ENCODE peak calls at places on chromosomes 2 and 18, in four cellular contexts. U, N, P and R are unnamed samples.

GRCh38 chr2:127025357-127026062 is 81.4 kb downstream of the BIN1 start:
- DNase-seq in U (peak), N (peak), P (peak), R (peak)

GRCh38 chr2:212052412-212053159 is 486.0 kb downstream of the ERBB4 start:
- DNase-seq in U (peak), N (peak), P (no peak), R (no peak)

GRCh38 chr2:198767694-198768093 is 690.0 kb downstream of the SATB2 start:
- DNase-seq in U (no peak), N (no peak), P (no peak), R (no peak)

GRCh38 chr2:197433770-197434438 is 924 bp downstream of the SF3B1 start:
- DNase-seq in U (peak), N (peak), P (no peak), R (no peak)

GRCh38 chr2:45312275-45312674 is 298.8 kb downstream of the SRBD1 start:
- DNase-seq in U (no peak), N (no peak), P (no peak), R (no peak)

GRCh38 chr2:19746137-19746585 is 155.6 kb downstream of the TTC32 start:
- DNase-seq in U (no peak), N (no peak), P (no peak), R (no peak)

GRCh38 chr2:58633576-58634365 is 392.6 kb upstream of the FANCL start:
- DNase-seq in U (no peak), N (peak), P (no peak), R (no peak)

GRCh38 chr2:10434885-10435419 is 13.2 kb downstream of the ODC1 start:
- DNase-seq in U (peak), N (peak), P (peak), R (peak)

GRCh38 chr2:232341739-232342126 is 36.8 kb upstream of the ALPP start:
- DNase-seq in U (no peak), N (no peak), P (no peak), R (no peak)

GRCh38 chr2:228767196-228767595 is 503.9 kb downstream of the PID1 start:
- DNase-seq in U (peak), N (no peak), P (no peak), R (no peak)

GRCh38 chr2:36294290-36294689 is 61.3 kb upstream of the CRIM1 start:
- DNase-seq in U (no peak), N (no peak), P (no peak), R (no peak)

GRCh38 chr2:238146884-238147544 is 8.5 kb downstream of the KLHL30 start:
- DNase-seq in U (no peak), N (no peak), P (no peak), R (no peak)

GRCh38 chr18:39681061-39681460 is 2115.5 kb upstream of the CELF4 start:
- DNase-seq in U (no peak), N (no peak), P (no peak), R (no peak)

GRCh38 chr2:158932246-158932645 is 36.2 kb upstream of the TANC1 start:
- DNase-seq in U (no peak), N (peak), P (no peak), R (no peak)

GRCh38 chr2:237932731-237933131 is 34.1 kb upstream of the UBE2F start:
- DNase-seq in U (peak), N (no peak), P (no peak), R (no peak)

GRCh38 chr2:176769499-176770350 is 442.9 kb upstream of the HNRNPA3 start:
- DNase-seq in U (no peak), N (no peak), P (no peak), R (no peak)

GRCh38 chr2:10009811-10010781 is 33.3 kb upstream of the KLF11 start:
- DNase-seq in U (peak), N (peak), P (no peak), R (no peak)

GRCh38 chr2:241844831-241845578 is 13.7 kb downstream of the PDCD1 start:
- DNase-seq in U (no peak), N (no peak), P (peak), R (no peak)

GRCh38 chr18:54296017-54296416 is 26.7 kb downstream of the POLI start:
- DNase-seq in U (peak), N (peak), P (no peak), R (no peak)

GRCh38 chr2:24365051-24365450 is 4.7 kb upstream of the ITSN2 start:
- DNase-seq in U (no peak), N (no peak), P (no peak), R (no peak)

GRCh38 chr2:24855703-24856102 is 62.5 kb downstream of the CENPO start:
- DNase-seq in U (peak), N (peak), P (no peak), R (no peak)

GRCh38 chr2:28137221-28137620 is 246.7 kb downstream of the BABAM2 start:
- DNase-seq in U (peak), N (peak), P (no peak), R (no peak)

GRCh38 chr2:200054681-200055468 is 99.5 kb downstream of the MAIP1 start:
- DNase-seq in U (no peak), N (no peak), P (peak), R (peak)

GRCh38 chr2:181589779-181590178 is 67.1 kb downstream of the CERKL start:
- DNase-seq in U (no peak), N (no peak), P (no peak), R (no peak)

GRCh38 chr2:48479923-48480322 is 50.0 kb upstream of the STON1 start:
- DNase-seq in U (no peak), N (no peak), P (no peak), R (no peak)

GRCh38 chr2:226132632-226133215 is 666.9 kb downstream of the IRS1 start:
- DNase-seq in U (no peak), N (no peak), P (no peak), R (no peak)

GRCh38 chr2:74333175-74333574 is 10.0 kb downstream of the SLC4A5 start:
- DNase-seq in U (peak), N (peak), P (peak), R (no peak)

GRCh38 chr2:212177724-212178123 is 360.9 kb downstream of the ERBB4 start:
- DNase-seq in U (peak), N (peak), P (no peak), R (no peak)

GRCh38 chr2:239544846-239545465 is 144.1 kb upstream of the HDAC4 start:
- DNase-seq in U (no peak), N (no peak), P (no peak), R (no peak)

GRCh38 chr2:225072444-225072843 is 30.2 kb upstream of the DOCK10 start:
- DNase-seq in U (no peak), N (no peak), P (no peak), R (no peak)

GRCh38 chr2:12754643-12755042 is 37.9 kb downstream of the TRIB2 start:
- DNase-seq in U (no peak), N (no peak), P (peak), R (no peak)

GRCh38 chr2:242030858-242031257 is 161.3 kb downstream of the RTP5 start:
- DNase-seq in U (no peak), N (no peak), P (peak), R (no peak)

GRCh38 chr2:240809276-240809675 is 10.7 kb downstream of the KIF1A start:
- DNase-seq in U (no peak), N (no peak), P (no peak), R (no peak)

GRCh38 chr18:10230072-10230471 is 224.4 kb upstream of the APCDD1 start:
- DNase-seq in U (peak), N (peak), P (peak), R (no peak)

GRCh38 chr2:113176696-113177355 is 3.1 kb downstream of the PSD4 start:
- DNase-seq in U (no peak), N (no peak), P (no peak), R (no peak)

GRCh38 chr18:78566720-78567119 is 412.9 kb upstream of the SALL3 start:
- DNase-seq in U (no peak), N (no peak), P (no peak), R (no peak)

GRCh38 chr2:21118302-21118920 is 5.4 kb upstream of the TDRD15 start:
- DNase-seq in U (peak), N (peak), P (peak), R (peak)

GRCh38 chr2:149019768-149020167 is 18.7 kb upstream of the LYPD6B start:
- DNase-seq in U (no peak), N (no peak), P (no peak), R (no peak)

GRCh38 chr2:149021761-149022160 is 16.7 kb upstream of the LYPD6B start:
- DNase-seq in U (no peak), N (no peak), P (no peak), R (no peak)

GRCh38 chr2:149023091-149023490 is 15.4 kb upstream of the LYPD6B start:
- DNase-seq in U (no peak), N (no peak), P (no peak), R (no peak)

GRCh38 chr2:149020432-149020851 is 18.1 kb upstream of the LYPD6B start:
- DNase-seq in U (no peak), N (no peak), P (no peak), R (no peak)

GRCh38 chr2:149021271-149021719 is 17.2 kb upstream of the LYPD6B start:
- DNase-seq in U (no peak), N (no peak), P (no peak), R (no peak)
- H2AFZ ChIP-seq in U (no peak), N (no peak), P (no peak), R (no peak)

GRCh38 chr18:55780591-55781071 is 192.6 kb upstream of the TCF4 start:
- DNase-seq in U (peak), N (no peak), P (no peak), R (no peak)
- H3K14ac ChIP-seq in U (peak), N (peak), P (peak), R (no peak)

DNA sequence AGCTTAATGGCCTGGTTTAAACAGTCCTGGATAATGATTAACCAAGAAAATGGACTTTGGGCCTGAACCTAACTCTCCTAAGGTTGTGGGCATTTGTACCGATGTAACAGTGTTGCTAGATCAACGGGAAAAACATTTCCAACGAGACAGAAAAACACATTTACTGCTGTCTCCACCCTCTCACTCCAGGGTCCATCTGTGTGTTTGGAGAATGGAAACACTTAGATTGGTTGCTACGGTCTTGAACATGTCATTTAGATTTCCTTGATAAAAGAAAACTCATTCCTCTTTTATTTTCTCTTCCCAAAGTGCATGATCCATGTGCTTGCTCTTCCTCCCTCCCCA is 88.0 kb downstream of the SOCS6 start:
- DNase-seq in U (no peak), N (peak), P (no peak), R (no peak)
- H2AFZ ChIP-seq in U (no peak), N (no peak), P (no peak), R (no peak)

DNA sequence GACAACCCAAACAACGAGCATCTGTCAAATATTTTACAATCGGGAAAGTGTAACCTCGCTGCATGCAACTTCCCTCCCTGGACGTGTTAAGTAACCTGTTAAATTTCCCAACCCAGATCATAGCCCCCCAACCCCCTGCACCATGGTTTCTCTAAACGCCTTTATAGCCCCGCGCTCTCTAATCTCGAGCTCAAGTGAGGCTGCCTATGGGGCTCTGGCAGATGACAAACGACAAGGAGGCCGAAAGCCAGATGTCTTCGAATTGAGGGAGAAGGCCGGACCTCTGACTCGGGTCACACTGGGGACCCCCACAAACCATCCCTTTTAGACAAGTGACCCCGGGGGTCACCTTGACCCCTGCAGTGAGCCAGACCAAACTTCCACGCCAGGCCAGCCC is 526 bp downstream of the COX7A2L start:
- DNase-seq in U (no peak), N (peak), P (no peak), R (no peak)
- H3K14ac ChIP-seq in U (peak), N (peak), P (peak), R (no peak)